ENCODE peak calls at places on chromosomes 7 and 10, in four cellular contexts. N is fibroblast of lung, H is A549, Y is BJ. P is an unnamed sample.

GRCh38 chr10:77007836-77008235 is 629.8 kb downstream of the KCNMA1 start:
- DNase-seq in Y (no peak), H (no peak), N (no peak), P (no peak)

GRCh38 chr7:137875746-137876145 is 29.0 kb upstream of the DGKI start:
- DNase-seq in H (no peak), Y (no peak), N (no peak), P (no peak)

GRCh38 chr10:89283988-89284475 is 17.8 kb upstream of the IFIT2 start:
- DNase-seq in H (peak; percentile 50), N (peak; percentile 97), Y (peak; percentile 92), P (peak; percentile 18)

GRCh38 chr7:38907066-38907465 is 1.9 kb downstream of the VPS41 start:
- DNase-seq in N (no peak), Y (no peak), H (no peak), P (no peak)

GRCh38 chr10:62924344-62924748 is 108.2 kb upstream of the EGR2 start:
- DNase-seq in N (no peak), Y (no peak), H (no peak), P (peak; percentile 64)

GRCh38 chr7:16189026-16189715 is 232.2 kb downstream of the CRPPA start:
- DNase-seq in Y (no peak), H (no peak), N (peak; percentile 73), P (no peak)

GRCh38 chr7:105810556-105810955 is 65.8 kb downstream of the ATXN7L1 start:
- DNase-seq in N (no peak), H (no peak), Y (no peak), P (no peak)

GRCh38 chr10:49083256-49083655 is 32.1 kb downstream of the VSTM4 start:
- DNase-seq in N (peak; percentile 34), Y (no peak), H (no peak), P (no peak)

GRCh38 chr10:101130141-101130540 is 959 bp upstream of the TLX1 start:
- DNase-seq in N (no peak), H (no peak), Y (no peak), P (no peak)

GRCh38 chr7:38775503-38775902 is 133.5 kb downstream of the VPS41 start:
- DNase-seq in H (no peak), Y (no peak), N (no peak), P (no peak)

GRCh38 chr7:133481676-133482075 is 228.8 kb downstream of the EXOC4 start:
- DNase-seq in H (peak; percentile 1), Y (peak; percentile 6), N (peak; percentile 68), P (peak; percentile 3)

GRCh38 chr7:15326044-15326644 is 235.7 kb downstream of the AGMO start:
- DNase-seq in N (peak; percentile 61), Y (no peak), H (peak; percentile 31), P (no peak)

GRCh38 chr7:100598425-100598824 is 3.7 kb upstream of the PCOLCE start:
- DNase-seq in H (no peak), N (no peak), Y (no peak), P (no peak)

GRCh38 chr7:138328215-138328614 is 131.8 kb upstream of the TRIM24 start:
- DNase-seq in N (no peak), Y (no peak), H (no peak), P (peak; percentile 20)

GRCh38 chr7:18978108-18978495 is 139.3 kb downstream of the TWIST1 start:
- DNase-seq in N (peak; percentile 96), Y (peak; percentile 88), H (peak; percentile 6), P (no peak)

GRCh38 chr7:51253157-51253556 is 63.5 kb downstream of the COBL start:
- DNase-seq in Y (no peak), H (peak; percentile 10), N (no peak), P (peak; percentile 49)

GRCh38 chr10:78774999-78775711 is 293.6 kb upstream of the ZMIZ1 start:
- DNase-seq in N (peak; percentile 44), Y (no peak), H (no peak), P (no peak)

GRCh38 chr7:158783595-158783994 is 45.7 kb downstream of the ESYT2 start:
- DNase-seq in H (no peak), Y (no peak), N (no peak), P (no peak)

GRCh38 chr7:46932656-46933424 is 649.1 kb downstream of the TNS3 start:
- DNase-seq in H (peak; percentile 11), N (peak; percentile 99), Y (peak; percentile 95), P (peak; percentile 41)

GRCh38 chr10:15859865-15860691 is at the start of gene MINDY3:
- DNase-seq in N (peak; percentile 87), H (peak; percentile 86), Y (peak; percentile 28), P (peak; percentile 65)

GRCh38 chr7:117560030-117560429 is 80.2 kb downstream of the CFTR start:
- DNase-seq in H (no peak), Y (no peak), N (no peak), P (no peak)

GRCh38 chr7:17690030-17690429 is 250.3 kb downstream of the SNX13 start:
- DNase-seq in N (peak; percentile 95), Y (peak; percentile 80), H (peak; percentile 33), P (peak; percentile 35)

GRCh38 chr7:28754027-28754426 is 204.1 kb downstream of the TRIL start:
- DNase-seq in Y (no peak), N (peak; percentile 70), H (no peak), P (peak; percentile 24)

GRCh38 chr10:7529638-7530037 is 118.8 kb upstream of the SFMBT2 start:
- DNase-seq in N (no peak), Y (no peak), H (peak; percentile 44), P (peak; percentile 61)
- TF ChIP-seq CTCF in N (peak; percentile 15), Y (peak; percentile 40), H (peak; percentile 42), P (peak; percentile 34)

GRCh38 chr7:66083677-66084076 is 8.1 kb downstream of the ASL start:
- DNase-seq in H (no peak), Y (no peak), N (no peak), P (no peak)
- TF ChIP-seq CTCF in H (no peak), Y (no peak), N (no peak), P (no peak)

GRCh38 chr7:3480197-3480596 is 179.1 kb downstream of the SDK1 start:
- DNase-seq in N (no peak), Y (no peak), H (no peak), P (no peak)

GRCh38 chr7:3481435-3481834 is 180.4 kb downstream of the SDK1 start:
- DNase-seq in Y (no peak), N (no peak), H (no peak), P (no peak)

GRCh38 chr7:3482147-3482921 is 181.3 kb downstream of the SDK1 start:
- DNase-seq in H (peak; percentile 62), Y (no peak), N (peak; percentile 59), P (peak; percentile 68)
- TF ChIP-seq CTCF in H (peak; percentile 70), Y (no peak), N (peak; percentile 67), P (peak; percentile 81)

GRCh38 chr7:13411151-13411550 is 578.3 kb downstream of the ETV1 start:
- DNase-seq in N (no peak), H (no peak), Y (no peak), P (no peak)
- TF ChIP-seq CTCF in N (no peak), H (no peak), Y (no peak), P (no peak)

DNA sequence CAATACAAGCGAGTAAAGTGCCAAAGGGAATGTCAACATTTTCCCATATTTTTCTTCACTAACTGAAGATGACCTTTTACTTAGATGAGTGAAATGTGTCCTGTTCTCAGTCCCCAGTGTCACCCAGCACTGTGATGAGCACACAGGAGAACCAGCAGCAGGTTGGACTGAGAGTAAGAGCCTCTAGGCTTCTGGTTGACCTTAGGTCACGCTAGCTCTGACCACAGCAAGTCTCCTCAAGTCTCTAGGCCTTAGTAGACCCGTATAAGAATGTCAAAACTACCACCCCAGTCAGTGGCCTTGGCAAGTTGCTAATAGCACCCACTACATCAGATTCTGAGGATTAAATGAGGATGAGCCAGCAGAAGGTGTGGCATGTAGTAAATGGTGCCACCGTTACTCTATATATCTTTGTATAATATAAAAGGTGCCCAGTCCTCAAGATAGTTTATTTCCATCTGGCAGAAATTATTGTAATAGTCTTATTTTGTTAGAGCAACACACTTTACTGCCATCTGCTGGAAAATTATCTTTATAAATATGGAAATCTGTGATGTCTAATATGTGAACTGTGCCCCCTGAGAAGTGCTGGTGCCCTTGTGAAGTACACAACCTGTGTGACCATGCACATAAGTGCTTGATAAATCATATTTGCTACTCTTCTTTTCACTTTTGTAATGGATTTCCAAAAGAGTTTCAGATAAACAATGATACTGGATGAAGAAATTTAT is 75.7 kb downstream of the SPAG6 start:
- DNase-seq in Y (no peak), N (peak; percentile 59), H (peak; percentile 25), P (no peak)
- TF ChIP-seq CTCF in Y (no peak), N (peak; percentile 22), H (peak; percentile 32), P (no peak)

P was measured in Calu3.